ENCODE peak calls at places on chromosomes 6 and 20, in four cellular contexts. One of them, this sample, is unnamed.

GRCh38 chr20:53163486-53163885 is 191.3 kb downstream of the TSHZ2 start:
- DNase-seq in mammary epithelial cell: peak
- DNase-seq in upper lobe of right lung: no peak
- DNase-seq in GM20000: no peak
- DNase-seq in this sample: no peak

GRCh38 chr20:3995067-3995748 is 20.1 kb downstream of the RNF24 start:
- DNase-seq in GM20000: no peak
- DNase-seq in mammary epithelial cell: peak
- DNase-seq in upper lobe of right lung: no peak
- DNase-seq in this sample: no peak

GRCh38 chr6:48111143-48111506 is at the start of gene PTCHD4:
- DNase-seq in GM20000: no peak
- DNase-seq in mammary epithelial cell: peak
- DNase-seq in upper lobe of right lung: no peak
- DNase-seq in this sample: no peak

GRCh38 chr6:148760568-148761531 is 14.0 kb downstream of the UST start:
- DNase-seq in GM20000: peak
- DNase-seq in upper lobe of right lung: no peak
- DNase-seq in mammary epithelial cell: peak
- DNase-seq in this sample: peak

GRCh38 chr20:53202781-53203180 is 230.6 kb downstream of the TSHZ2 start:
- DNase-seq in GM20000: no peak
- DNase-seq in upper lobe of right lung: no peak
- DNase-seq in mammary epithelial cell: peak
- DNase-seq in this sample: no peak

GRCh38 chr6:3458706-3459421 is 2.0 kb upstream of the SLC22A23 start:
- DNase-seq in mammary epithelial cell: no peak
- DNase-seq in upper lobe of right lung: no peak
- DNase-seq in GM20000: no peak
- DNase-seq in this sample: no peak

GRCh38 chr6:151690768-151691562 is 116.5 kb upstream of the ESR1 start:
- DNase-seq in GM20000: peak
- DNase-seq in upper lobe of right lung: no peak
- DNase-seq in mammary epithelial cell: peak
- DNase-seq in this sample: no peak

GRCh38 chr20:61169870-61170269 is 82.2 kb upstream of the CDH4 start:
- DNase-seq in GM20000: no peak
- DNase-seq in upper lobe of right lung: no peak
- DNase-seq in mammary epithelial cell: no peak
- DNase-seq in this sample: no peak

GRCh38 chr20:58511364-58511763 is 3.8 kb downstream of the APCDD1L start:
- DNase-seq in GM20000: no peak
- DNase-seq in upper lobe of right lung: no peak
- DNase-seq in mammary epithelial cell: peak
- DNase-seq in this sample: no peak

GRCh38 chr6:160227038-160227768 is 31.4 kb downstream of the SLC22A2 start:
- DNase-seq in mammary epithelial cell: no peak
- DNase-seq in GM20000: no peak
- DNase-seq in upper lobe of right lung: no peak
- DNase-seq in this sample: no peak

GRCh38 chr20:63495771-63496403 is 3.0 kb downstream of the EEF1A2 start:
- DNase-seq in GM20000: peak
- DNase-seq in upper lobe of right lung: peak
- DNase-seq in mammary epithelial cell: peak
- DNase-seq in this sample: peak

GRCh38 chr6:107714104-107714503 is 110.0 kb downstream of the SCML4 start:
- DNase-seq in mammary epithelial cell: no peak
- DNase-seq in upper lobe of right lung: no peak
- DNase-seq in GM20000: no peak
- DNase-seq in this sample: no peak

GRCh38 chr6:33730611-33731010 is 16.1 kb downstream of the IP6K3 start:
- DNase-seq in upper lobe of right lung: no peak
- DNase-seq in mammary epithelial cell: no peak
- DNase-seq in GM20000: no peak
- DNase-seq in this sample: no peak

GRCh38 chr6:108651781-108652227 is 91.1 kb downstream of the FOXO3 start:
- DNase-seq in mammary epithelial cell: peak
- DNase-seq in GM20000: no peak
- DNase-seq in upper lobe of right lung: no peak
- DNase-seq in this sample: no peak

GRCh38 chr6:54722328-54722727 is 124.2 kb upstream of the FAM83B start:
- DNase-seq in upper lobe of right lung: no peak
- DNase-seq in GM20000: no peak
- DNase-seq in mammary epithelial cell: peak
- DNase-seq in this sample: no peak

GRCh38 chr6:62707156-62707555 is 421.1 kb upstream of the KHDRBS2 start:
- DNase-seq in upper lobe of right lung: no peak
- DNase-seq in mammary epithelial cell: no peak
- DNase-seq in GM20000: no peak
- DNase-seq in this sample: no peak

GRCh38 chr6:4687989-4688947 is 87.9 kb upstream of the CDYL start:
- DNase-seq in upper lobe of right lung: no peak
- DNase-seq in mammary epithelial cell: peak
- DNase-seq in GM20000: no peak
- DNase-seq in this sample: no peak
- TF ChIP-seq CTCF in upper lobe of right lung: no peak
- TF ChIP-seq CTCF in mammary epithelial cell: no peak
- TF ChIP-seq CTCF in GM20000: no peak
- TF ChIP-seq CTCF in this sample: no peak

DNA sequence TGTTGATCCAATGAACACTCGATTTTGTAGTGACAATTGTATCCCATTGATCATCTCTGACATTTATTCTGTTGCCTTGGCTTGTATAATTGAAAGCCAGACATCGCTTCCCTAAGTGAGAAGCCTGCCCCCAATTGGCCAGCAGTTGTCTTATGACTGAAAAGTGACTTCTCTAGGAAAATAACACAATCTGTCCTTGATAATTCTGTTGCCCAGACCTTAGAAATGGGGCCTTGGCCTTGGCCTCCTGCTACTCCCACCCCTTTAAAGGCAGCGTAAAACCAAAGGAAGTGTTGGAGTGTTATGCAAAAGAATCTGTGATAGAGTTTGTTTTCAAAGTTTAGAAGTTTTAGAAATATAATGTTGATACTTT is 39.8 kb downstream of the TXLNB start:
- DNase-seq in mammary epithelial cell: no peak
- DNase-seq in upper lobe of right lung: no peak
- DNase-seq in GM20000: no peak
- DNase-seq in this sample: no peak
- TF ChIP-seq CTCF in mammary epithelial cell: no peak
- TF ChIP-seq CTCF in upper lobe of right lung: no peak
- TF ChIP-seq CTCF in GM20000: no peak
- TF ChIP-seq CTCF in this sample: no peak

GRCh38 chr6:72218125-72218524 is 331.8 kb downstream of the RIMS1 start:
- DNase-seq in upper lobe of right lung: no peak
- DNase-seq in mammary epithelial cell: peak
- DNase-seq in GM20000: peak
- DNase-seq in this sample: peak
- TF ChIP-seq CTCF in upper lobe of right lung: no peak
- TF ChIP-seq CTCF in mammary epithelial cell: peak
- TF ChIP-seq CTCF in GM20000: peak
- TF ChIP-seq CTCF in this sample: no peak

GRCh38 chr6:150584596-150584995 is 15.1 kb upstream of the PLEKHG1 start:
- DNase-seq in GM20000: no peak
- DNase-seq in upper lobe of right lung: no peak
- DNase-seq in mammary epithelial cell: no peak
- DNase-seq in this sample: no peak

GRCh38 chr6:150587637-150588036 is 12.0 kb upstream of the PLEKHG1 start:
- DNase-seq in mammary epithelial cell: no peak
- DNase-seq in upper lobe of right lung: no peak
- DNase-seq in GM20000: no peak
- DNase-seq in this sample: no peak

GRCh38 chr6:150580489-150580888 is 19.2 kb upstream of the PLEKHG1 start:
- DNase-seq in GM20000: no peak
- DNase-seq in upper lobe of right lung: no peak
- DNase-seq in mammary epithelial cell: no peak
- DNase-seq in this sample: no peak

GRCh38 chr6:150586850-150587359 is 12.8 kb upstream of the PLEKHG1 start:
- DNase-seq in mammary epithelial cell: no peak
- DNase-seq in GM20000: no peak
- DNase-seq in upper lobe of right lung: no peak
- DNase-seq in this sample: no peak

GRCh38 chr6:150584065-150584464 is 15.6 kb upstream of the PLEKHG1 start:
- DNase-seq in upper lobe of right lung: no peak
- DNase-seq in GM20000: no peak
- DNase-seq in mammary epithelial cell: no peak
- DNase-seq in this sample: no peak
- TF ChIP-seq CTCF in upper lobe of right lung: no peak
- TF ChIP-seq CTCF in GM20000: no peak
- TF ChIP-seq CTCF in mammary epithelial cell: no peak
- TF ChIP-seq CTCF in this sample: no peak

GRCh38 chr6:123223461-123223860 is 227.4 kb downstream of the CLVS2 start:
- DNase-seq in GM20000: no peak
- DNase-seq in upper lobe of right lung: no peak
- DNase-seq in mammary epithelial cell: no peak
- DNase-seq in this sample: no peak
- TF ChIP-seq CTCF in GM20000: no peak
- TF ChIP-seq CTCF in upper lobe of right lung: no peak
- TF ChIP-seq CTCF in mammary epithelial cell: no peak
- TF ChIP-seq CTCF in this sample: no peak

DNA sequence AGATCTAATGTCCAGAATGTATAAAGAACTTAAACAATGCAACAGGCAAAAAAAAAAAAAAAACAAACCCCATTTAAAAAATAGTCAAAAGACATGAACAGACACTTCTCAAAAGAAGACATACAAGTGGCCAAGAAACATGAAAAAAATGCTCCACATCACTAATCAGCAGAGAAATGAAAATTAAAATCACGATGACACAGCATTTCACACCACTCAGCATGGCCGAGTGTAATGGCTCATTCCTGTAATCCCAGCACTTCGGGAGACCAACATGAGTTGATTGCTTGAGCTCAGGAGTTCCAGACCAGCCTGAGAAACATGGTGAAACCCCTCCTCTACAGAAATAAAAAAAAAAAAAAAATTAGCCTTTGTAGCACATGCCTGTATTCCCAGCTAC is 701.4 kb upstream of the NRSN1 start:
- DNase-seq in mammary epithelial cell: no peak
- DNase-seq in upper lobe of right lung: no peak
- DNase-seq in GM20000: no peak
- DNase-seq in this sample: no peak
- TF ChIP-seq CTCF in mammary epithelial cell: no peak
- TF ChIP-seq CTCF in upper lobe of right lung: no peak
- TF ChIP-seq CTCF in GM20000: no peak
- TF ChIP-seq CTCF in this sample: no peak